ENCODE peak calls at places on chromosomes 13 and 19, in seven cellular contexts. One of them, this sample, is unnamed.

GRCh38 chr19:964761-965694 is 19.1 kb upstream of the WDR18 start:
- DNase-seq in mesenchymal stem cell: peak; percentile 20
- DNase-seq in H9: no peak
- DNase-seq in H1: no peak
- DNase-seq in mesendoderm: peak; percentile 75
- DNase-seq in neuronal stem cell: no peak
- DNase-seq in trophoblast cell: peak; percentile 47
- DNase-seq in this sample: peak; percentile 31

GRCh38 chr19:32173836-32174235 is 171.6 kb upstream of the ZNF507 start:
- DNase-seq in mesenchymal stem cell: no peak
- DNase-seq in H9: no peak
- DNase-seq in H1: no peak
- DNase-seq in mesendoderm: peak; percentile 8
- DNase-seq in neuronal stem cell: no peak
- DNase-seq in trophoblast cell: no peak
- DNase-seq in this sample: no peak

GRCh38 chr13:111951982-111952565 is 114.9 kb upstream of the SOX1 start:
- DNase-seq in mesenchymal stem cell: no peak
- DNase-seq in H9: peak; percentile 16
- DNase-seq in H1: no peak
- DNase-seq in mesendoderm: no peak
- DNase-seq in neuronal stem cell: no peak
- DNase-seq in trophoblast cell: no peak
- DNase-seq in this sample: no peak

GRCh38 chr19:48509467-48510194 is 2.0 kb downstream of the LMTK3 start:
- DNase-seq in mesenchymal stem cell: no peak
- DNase-seq in H9: peak; percentile 53
- DNase-seq in H1: no peak
- DNase-seq in mesendoderm: no peak
- DNase-seq in neuronal stem cell: no peak
- DNase-seq in trophoblast cell: no peak
- DNase-seq in this sample: no peak

GRCh38 chr19:2164020-2164988 is 571 bp downstream of the DOT1L start:
- DNase-seq in mesenchymal stem cell: peak; percentile 39
- DNase-seq in H9: no peak
- DNase-seq in H1: no peak
- DNase-seq in mesendoderm: peak; percentile 34
- DNase-seq in neuronal stem cell: no peak
- DNase-seq in trophoblast cell: peak; percentile 37
- DNase-seq in this sample: no peak

GRCh38 chr13:76646946-76647345 is 239.3 kb downstream of the KCTD12 start:
- DNase-seq in mesenchymal stem cell: no peak
- DNase-seq in H9: no peak
- DNase-seq in H1: no peak
- DNase-seq in mesendoderm: no peak
- DNase-seq in neuronal stem cell: no peak
- DNase-seq in trophoblast cell: peak; percentile 33
- DNase-seq in this sample: peak; percentile 4

GRCh38 chr19:49506575-49507105 is 5.8 kb upstream of the FCGRT start:
- DNase-seq in mesenchymal stem cell: peak; percentile 51
- DNase-seq in H9: peak; percentile 90
- DNase-seq in H1: no peak
- DNase-seq in mesendoderm: peak; percentile 90
- DNase-seq in neuronal stem cell: peak; percentile 66
- DNase-seq in trophoblast cell: peak; percentile 76
- DNase-seq in this sample: no peak

GRCh38 chr19:39199025-39199424 is 2.3 kb downstream of the NCCRP1 start:
- DNase-seq in mesenchymal stem cell: peak; percentile 18
- DNase-seq in H9: peak; percentile 61
- DNase-seq in H1: no peak
- DNase-seq in mesendoderm: no peak
- DNase-seq in neuronal stem cell: no peak
- DNase-seq in trophoblast cell: no peak
- DNase-seq in this sample: peak; percentile 63

GRCh38 chr19:46660008-46660517 is 919 bp downstream of the DACT3 start:
- DNase-seq in mesenchymal stem cell: peak; percentile 65
- DNase-seq in H9: peak; percentile 60
- DNase-seq in H1: no peak
- DNase-seq in mesendoderm: peak; percentile 84
- DNase-seq in neuronal stem cell: peak; percentile 61
- DNase-seq in trophoblast cell: no peak
- DNase-seq in this sample: no peak

GRCh38 chr19:2986951-2987491 is 9.7 kb downstream of the TLE6 start:
- DNase-seq in mesenchymal stem cell: peak; percentile 49
- DNase-seq in H9: peak; percentile 58
- DNase-seq in H1: no peak
- DNase-seq in mesendoderm: peak; percentile 73
- DNase-seq in neuronal stem cell: no peak
- DNase-seq in trophoblast cell: no peak
- DNase-seq in this sample: no peak

GRCh38 chr19:10384580-10384979 is 4.2 kb upstream of the TYK2 start:
- DNase-seq in mesenchymal stem cell: no peak
- DNase-seq in H9: no peak
- DNase-seq in H1: no peak
- DNase-seq in mesendoderm: no peak
- DNase-seq in neuronal stem cell: no peak
- DNase-seq in trophoblast cell: no peak
- DNase-seq in this sample: no peak

GRCh38 chr13:31199527-31199848 is 287 bp upstream of the B3GLCT start:
- DNase-seq in mesenchymal stem cell: no peak
- DNase-seq in H9: no peak
- DNase-seq in H1: no peak
- DNase-seq in mesendoderm: no peak
- DNase-seq in neuronal stem cell: no peak
- DNase-seq in trophoblast cell: no peak
- DNase-seq in this sample: no peak

GRCh38 chr19:39969681-39970423 is 1.1 kb upstream of the PSMC4 start:
- DNase-seq in mesenchymal stem cell: no peak
- DNase-seq in H9: no peak
- DNase-seq in H1: no peak
- DNase-seq in mesendoderm: no peak
- DNase-seq in neuronal stem cell: no peak
- DNase-seq in trophoblast cell: no peak
- DNase-seq in this sample: no peak

DNA sequence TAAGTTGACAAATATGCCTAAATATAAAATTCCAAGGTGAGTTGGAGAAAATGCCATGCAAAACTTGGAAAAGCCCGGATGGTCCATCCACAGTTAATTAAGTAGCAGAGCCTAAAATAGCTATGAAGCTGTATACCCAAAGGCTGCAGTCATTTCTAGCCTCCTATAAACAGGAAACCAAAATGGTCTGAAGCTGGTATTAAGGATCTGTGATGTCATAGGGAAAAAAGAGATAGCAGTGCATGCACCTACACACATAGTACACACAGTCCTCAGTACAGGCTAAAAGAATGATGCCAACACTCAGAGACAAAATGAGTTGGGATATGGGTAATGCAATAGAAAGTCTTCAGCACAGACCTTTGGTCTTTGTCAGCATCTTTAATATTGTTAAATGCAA is 736.9 kb downstream of the EFNB2 start:
- DNase-seq in mesenchymal stem cell: peak; percentile 21
- DNase-seq in H9: no peak
- DNase-seq in H1: no peak
- DNase-seq in mesendoderm: no peak
- DNase-seq in neuronal stem cell: no peak
- DNase-seq in trophoblast cell: no peak
- DNase-seq in this sample: no peak
- H4K8ac ChIP-seq in mesenchymal stem cell: no peak overlapping the region
- H4K8ac ChIP-seq in H9: no peak overlapping the region
- H4K8ac ChIP-seq in H1: no peak overlapping the region
- H4K8ac ChIP-seq in mesendoderm: no peak overlapping the region
- H4K8ac ChIP-seq in neuronal stem cell: no peak overlapping the region
- H4K8ac ChIP-seq in trophoblast cell: no peak overlapping the region
- H4K8ac ChIP-seq in this sample: no peak overlapping the region

GRCh38 chr19:21398851-21399250 is 1.9 kb downstream of the ZNF493 start:
- DNase-seq in mesenchymal stem cell: no peak
- DNase-seq in H9: no peak
- DNase-seq in H1: no peak
- DNase-seq in mesendoderm: no peak
- DNase-seq in neuronal stem cell: no peak
- DNase-seq in trophoblast cell: no peak
- DNase-seq in this sample: peak; percentile 1

GRCh38 chr19:21396893-21397572 is at the start of gene ZNF493:
- DNase-seq in mesenchymal stem cell: peak; percentile 96
- DNase-seq in H9: peak; percentile 97
- DNase-seq in H1: peak; percentile 87
- DNase-seq in mesendoderm: peak; percentile 99
- DNase-seq in neuronal stem cell: peak; percentile 91
- DNase-seq in trophoblast cell: peak; percentile 97
- DNase-seq in this sample: peak; percentile 92

DNA sequence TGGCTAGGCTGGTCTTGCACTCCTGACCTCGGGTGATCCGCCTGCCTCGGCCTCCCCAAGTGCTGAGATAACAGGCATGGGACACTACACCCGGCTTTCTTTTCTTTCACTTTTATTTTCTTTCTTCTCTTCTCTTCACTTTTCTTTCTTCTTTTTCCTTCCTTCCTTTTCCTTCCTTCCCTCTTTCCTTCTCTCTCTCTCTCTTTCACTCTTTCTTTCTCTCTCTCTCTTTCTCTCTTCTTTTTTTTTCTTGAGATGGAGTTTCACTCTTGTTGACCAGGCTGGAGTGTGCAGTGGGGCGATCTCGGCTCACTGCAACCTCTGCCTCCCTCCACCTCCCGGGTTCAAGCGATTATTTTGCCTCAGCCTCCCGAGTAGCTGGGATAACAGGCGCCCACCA is 812 bp upstream of the ZNF493 start:
- DNase-seq in mesenchymal stem cell: no peak
- DNase-seq in H9: no peak
- DNase-seq in H1: no peak
- DNase-seq in mesendoderm: no peak
- DNase-seq in neuronal stem cell: no peak
- DNase-seq in trophoblast cell: no peak
- DNase-seq in this sample: no peak
- H4K8ac ChIP-seq in mesenchymal stem cell: no peak overlapping the region
- H4K8ac ChIP-seq in H9: no peak overlapping the region
- H4K8ac ChIP-seq in H1: no peak overlapping the region
- H4K8ac ChIP-seq in mesendoderm: no peak overlapping the region
- H4K8ac ChIP-seq in neuronal stem cell: no peak overlapping the region
- H4K8ac ChIP-seq in trophoblast cell: peak overlapping the region; percentile 26
- H4K8ac ChIP-seq in this sample: no peak overlapping the region

DNA sequence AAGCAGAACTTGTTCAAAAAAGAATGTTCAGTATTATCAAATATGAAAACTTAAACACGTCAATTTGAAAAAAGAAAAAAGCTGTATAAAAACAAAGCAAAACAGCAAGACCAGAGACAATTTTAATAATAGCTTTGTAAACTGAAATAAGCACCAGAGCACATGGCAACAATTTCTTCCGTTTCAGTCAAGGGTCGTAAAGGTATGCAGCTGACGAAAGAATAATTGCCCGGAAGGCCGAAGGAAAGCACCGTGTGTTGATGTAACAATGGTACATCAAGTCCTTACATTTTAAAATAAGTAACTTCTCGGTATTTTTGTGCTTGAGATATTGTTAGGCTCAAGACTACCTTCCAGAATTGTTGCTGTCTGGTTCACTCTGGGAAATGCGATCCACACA is 1.7 kb downstream of the PROSER1 start:
- DNase-seq in mesenchymal stem cell: peak; percentile 33
- DNase-seq in H9: no peak
- DNase-seq in H1: no peak
- DNase-seq in mesendoderm: peak; percentile 48
- DNase-seq in neuronal stem cell: no peak
- DNase-seq in trophoblast cell: peak; percentile 41
- DNase-seq in this sample: peak; percentile 4
- H4K8ac ChIP-seq in mesenchymal stem cell: no peak overlapping the region
- H4K8ac ChIP-seq in H9: no peak overlapping the region
- H4K8ac ChIP-seq in H1: no peak overlapping the region
- H4K8ac ChIP-seq in mesendoderm: no peak overlapping the region
- H4K8ac ChIP-seq in neuronal stem cell: no peak overlapping the region
- H4K8ac ChIP-seq in trophoblast cell: no peak overlapping the region
- H4K8ac ChIP-seq in this sample: peak overlapping the region; percentile 47

DNA sequence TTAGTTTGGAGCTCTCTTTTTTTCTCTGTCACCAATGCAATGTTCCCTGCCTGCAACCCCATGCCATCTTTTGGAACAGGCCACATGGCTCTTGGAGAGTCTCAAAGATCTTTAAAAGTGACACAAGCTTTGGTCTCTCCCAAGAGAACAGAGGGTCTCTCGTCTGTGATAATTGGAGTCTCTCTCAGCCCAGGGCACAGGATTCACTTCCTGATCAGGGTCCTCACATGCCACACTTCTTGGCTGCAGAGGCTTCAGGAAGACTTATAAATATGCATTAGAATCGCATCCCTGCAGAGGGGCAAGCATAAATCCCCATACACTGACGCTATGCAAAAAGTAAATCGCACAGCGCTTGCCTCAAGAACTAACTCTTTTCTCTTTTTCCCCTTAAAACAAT is 240.4 kb downstream of the IRS2 start:
- DNase-seq in mesenchymal stem cell: no peak
- DNase-seq in H9: no peak
- DNase-seq in H1: no peak
- DNase-seq in mesendoderm: peak; percentile 11
- DNase-seq in neuronal stem cell: no peak
- DNase-seq in trophoblast cell: no peak
- DNase-seq in this sample: no peak
- H4K8ac ChIP-seq in mesenchymal stem cell: no peak overlapping the region
- H4K8ac ChIP-seq in H9: no peak overlapping the region
- H4K8ac ChIP-seq in H1: no peak overlapping the region
- H4K8ac ChIP-seq in mesendoderm: no peak overlapping the region
- H4K8ac ChIP-seq in neuronal stem cell: no peak overlapping the region
- H4K8ac ChIP-seq in trophoblast cell: no peak overlapping the region
- H4K8ac ChIP-seq in this sample: no peak overlapping the region

GRCh38 chr19:19217110-19217509 is 5.4 kb downstream of the NCAN start:
- DNase-seq in mesenchymal stem cell: peak; percentile 71
- DNase-seq in H9: peak; percentile 49
- DNase-seq in H1: no peak
- DNase-seq in mesendoderm: peak; percentile 81
- DNase-seq in neuronal stem cell: no peak
- DNase-seq in trophoblast cell: peak; percentile 77
- DNase-seq in this sample: peak; percentile 16

GRCh38 chr19:19212866-19213265 is 1.1 kb downstream of the NCAN start:
- DNase-seq in mesenchymal stem cell: no peak
- DNase-seq in H9: no peak
- DNase-seq in H1: no peak
- DNase-seq in mesendoderm: no peak
- DNase-seq in neuronal stem cell: no peak
- DNase-seq in trophoblast cell: no peak
- DNase-seq in this sample: no peak

GRCh38 chr19:19215792-19216191 is 4.0 kb downstream of the NCAN start:
- DNase-seq in mesenchymal stem cell: no peak
- DNase-seq in H9: no peak
- DNase-seq in H1: no peak
- DNase-seq in mesendoderm: no peak
- DNase-seq in neuronal stem cell: no peak
- DNase-seq in trophoblast cell: no peak
- DNase-seq in this sample: no peak

GRCh38 chr19:19213822-19214558 is 2.2 kb downstream of the NCAN start:
- DNase-seq in mesenchymal stem cell: no peak
- DNase-seq in H9: no peak
- DNase-seq in H1: no peak
- DNase-seq in mesendoderm: no peak
- DNase-seq in neuronal stem cell: no peak
- DNase-seq in trophoblast cell: no peak
- DNase-seq in this sample: no peak

GRCh38 chr19:19214892-19215291 is 3.1 kb downstream of the NCAN start:
- DNase-seq in mesenchymal stem cell: peak; percentile 59
- DNase-seq in H9: peak; percentile 85
- DNase-seq in H1: no peak
- DNase-seq in mesendoderm: peak; percentile 83
- DNase-seq in neuronal stem cell: peak; percentile 82
- DNase-seq in trophoblast cell: peak; percentile 62
- DNase-seq in this sample: peak; percentile 39
- H4K8ac ChIP-seq in mesenchymal stem cell: no peak overlapping the region
- H4K8ac ChIP-seq in H9: no peak overlapping the region
- H4K8ac ChIP-seq in H1: no peak overlapping the region
- H4K8ac ChIP-seq in mesendoderm: no peak overlapping the region
- H4K8ac ChIP-seq in neuronal stem cell: no peak overlapping the region
- H4K8ac ChIP-seq in trophoblast cell: no peak overlapping the region
- H4K8ac ChIP-seq in this sample: no peak overlapping the region